ENCODE peak calls at places on chromosomes 13 and 19, in four cellular contexts. One of them, this sample, is unnamed.

GRCh38 chr19:10305139-10305806 is 4.3 kb downstream of the ZGLP1 start:
- DNase-seq in stimulated activated CD4-positive, alpha-beta T cell treated with anti-CD3 and anti-CD28 coated beads, Interleukin-2, amount 100 ng/mL, for 48 hours: no peak
- DNase-seq in HT-29: no peak
- DNase-seq in hepatic stellate cell: no peak
- DNase-seq in this sample: no peak

GRCh38 chr13:21929400-21929799 is 258.5 kb downstream of the FGF9 start:
- DNase-seq in stimulated activated CD4-positive, alpha-beta T cell treated with anti-CD3 and anti-CD28 coated beads, Interleukin-2, amount 100 ng/mL, for 48 hours: no peak
- DNase-seq in HT-29: no peak
- DNase-seq in hepatic stellate cell: no peak
- DNase-seq in this sample: no peak

GRCh38 chr13:27918918-27919255 is 913 bp upstream of the PDX1 start:
- DNase-seq in stimulated activated CD4-positive, alpha-beta T cell treated with anti-CD3 and anti-CD28 coated beads, Interleukin-2, amount 100 ng/mL, for 48 hours: no peak
- DNase-seq in HT-29: no peak
- DNase-seq in hepatic stellate cell: no peak
- DNase-seq in this sample: no peak

GRCh38 chr13:98632971-98633370 is 56.1 kb upstream of the STK24 start:
- DNase-seq in stimulated activated CD4-positive, alpha-beta T cell treated with anti-CD3 and anti-CD28 coated beads, Interleukin-2, amount 100 ng/mL, for 48 hours: no peak
- DNase-seq in HT-29: no peak
- DNase-seq in hepatic stellate cell: no peak
- DNase-seq in this sample: no peak

GRCh38 chr13:34543836-34544235 is 398.2 kb upstream of the NBEA start:
- DNase-seq in stimulated activated CD4-positive, alpha-beta T cell treated with anti-CD3 and anti-CD28 coated beads, Interleukin-2, amount 100 ng/mL, for 48 hours: no peak
- DNase-seq in HT-29: no peak
- DNase-seq in hepatic stellate cell: no peak
- DNase-seq in this sample: no peak

GRCh38 chr13:57604442-57604841 is 27.1 kb upstream of the PCDH17 start:
- DNase-seq in stimulated activated CD4-positive, alpha-beta T cell treated with anti-CD3 and anti-CD28 coated beads, Interleukin-2, amount 100 ng/mL, for 48 hours: no peak
- DNase-seq in HT-29: no peak
- DNase-seq in hepatic stellate cell: no peak
- DNase-seq in this sample: no peak

GRCh38 chr13:24207841-24208240 is 47.3 kb downstream of the SPATA13 start:
- DNase-seq in stimulated activated CD4-positive, alpha-beta T cell treated with anti-CD3 and anti-CD28 coated beads, Interleukin-2, amount 100 ng/mL, for 48 hours: no peak
- DNase-seq in HT-29: no peak
- DNase-seq in hepatic stellate cell: no peak
- DNase-seq in this sample: no peak

GRCh38 chr13:113814435-113814821 is 49.4 kb downstream of the GAS6 start:
- DNase-seq in stimulated activated CD4-positive, alpha-beta T cell treated with anti-CD3 and anti-CD28 coated beads, Interleukin-2, amount 100 ng/mL, for 48 hours: no peak
- DNase-seq in HT-29: no peak
- DNase-seq in hepatic stellate cell: peak
- DNase-seq in this sample: no peak

GRCh38 chr13:43567608-43568007 is 219.2 kb downstream of the ENOX1 start:
- DNase-seq in stimulated activated CD4-positive, alpha-beta T cell treated with anti-CD3 and anti-CD28 coated beads, Interleukin-2, amount 100 ng/mL, for 48 hours: no peak
- DNase-seq in HT-29: no peak
- DNase-seq in hepatic stellate cell: no peak
- DNase-seq in this sample: no peak

GRCh38 chr19:20365146-20365545 is 198.1 kb downstream of the ZNF486 start:
- DNase-seq in stimulated activated CD4-positive, alpha-beta T cell treated with anti-CD3 and anti-CD28 coated beads, Interleukin-2, amount 100 ng/mL, for 48 hours: no peak
- DNase-seq in HT-29: no peak
- DNase-seq in hepatic stellate cell: no peak
- DNase-seq in this sample: no peak

GRCh38 chr19:14416743-14417214 is 2.4 kb downstream of the DDX39A start:
- DNase-seq in stimulated activated CD4-positive, alpha-beta T cell treated with anti-CD3 and anti-CD28 coated beads, Interleukin-2, amount 100 ng/mL, for 48 hours: no peak
- DNase-seq in HT-29: no peak
- DNase-seq in hepatic stellate cell: peak
- DNase-seq in this sample: no peak

GRCh38 chr13:106507560-106508274 is 27.7 kb downstream of the EFNB2 start:
- DNase-seq in stimulated activated CD4-positive, alpha-beta T cell treated with anti-CD3 and anti-CD28 coated beads, Interleukin-2, amount 100 ng/mL, for 48 hours: no peak
- DNase-seq in HT-29: no peak
- DNase-seq in hepatic stellate cell: no peak
- DNase-seq in this sample: no peak

GRCh38 chr13:107867701-107868661 is 347.4 kb downstream of the LIG4 start:
- DNase-seq in stimulated activated CD4-positive, alpha-beta T cell treated with anti-CD3 and anti-CD28 coated beads, Interleukin-2, amount 100 ng/mL, for 48 hours: no peak
- DNase-seq in HT-29: no peak
- DNase-seq in hepatic stellate cell: peak
- DNase-seq in this sample: no peak

GRCh38 chr19:3492919-3493318 is 7.6 kb downstream of the DOHH start:
- DNase-seq in stimulated activated CD4-positive, alpha-beta T cell treated with anti-CD3 and anti-CD28 coated beads, Interleukin-2, amount 100 ng/mL, for 48 hours: no peak
- DNase-seq in HT-29: no peak
- DNase-seq in hepatic stellate cell: no peak
- DNase-seq in this sample: no peak

GRCh38 chr13:30806784-30807183 is 71.4 kb downstream of the ALOX5AP start:
- DNase-seq in stimulated activated CD4-positive, alpha-beta T cell treated with anti-CD3 and anti-CD28 coated beads, Interleukin-2, amount 100 ng/mL, for 48 hours: no peak
- DNase-seq in HT-29: peak
- DNase-seq in hepatic stellate cell: peak
- DNase-seq in this sample: no peak

GRCh38 chr13:74273591-74273990 is 139.4 kb upstream of the KLF12 start:
- DNase-seq in stimulated activated CD4-positive, alpha-beta T cell treated with anti-CD3 and anti-CD28 coated beads, Interleukin-2, amount 100 ng/mL, for 48 hours: no peak
- DNase-seq in HT-29: no peak
- DNase-seq in hepatic stellate cell: no peak
- DNase-seq in this sample: no peak

GRCh38 chr19:58563034-58563573 is 4.7 kb upstream of the UBE2M start:
- DNase-seq in stimulated activated CD4-positive, alpha-beta T cell treated with anti-CD3 and anti-CD28 coated beads, Interleukin-2, amount 100 ng/mL, for 48 hours: no peak
- DNase-seq in HT-29: no peak
- DNase-seq in hepatic stellate cell: no peak
- DNase-seq in this sample: no peak

GRCh38 chr19:49130325-49130724 is 11.0 kb downstream of the PPFIA3 start:
- DNase-seq in stimulated activated CD4-positive, alpha-beta T cell treated with anti-CD3 and anti-CD28 coated beads, Interleukin-2, amount 100 ng/mL, for 48 hours: no peak
- DNase-seq in HT-29: no peak
- DNase-seq in hepatic stellate cell: no peak
- DNase-seq in this sample: no peak

GRCh38 chr13:51542358-51542972 is 41.8 kb upstream of the WDFY2 start:
- DNase-seq in stimulated activated CD4-positive, alpha-beta T cell treated with anti-CD3 and anti-CD28 coated beads, Interleukin-2, amount 100 ng/mL, for 48 hours: no peak
- DNase-seq in HT-29: peak
- DNase-seq in hepatic stellate cell: no peak
- DNase-seq in this sample: no peak

GRCh38 chr13:100512422-100512821 is 76.2 kb downstream of the GGACT start:
- DNase-seq in stimulated activated CD4-positive, alpha-beta T cell treated with anti-CD3 and anti-CD28 coated beads, Interleukin-2, amount 100 ng/mL, for 48 hours: no peak
- DNase-seq in HT-29: no peak
- DNase-seq in hepatic stellate cell: no peak
- DNase-seq in this sample: no peak

GRCh38 chr13:89660752-89661151 is 1686.7 kb upstream of the MIR17HG start:
- DNase-seq in stimulated activated CD4-positive, alpha-beta T cell treated with anti-CD3 and anti-CD28 coated beads, Interleukin-2, amount 100 ng/mL, for 48 hours: no peak
- DNase-seq in HT-29: no peak
- DNase-seq in hepatic stellate cell: no peak
- DNase-seq in this sample: no peak

GRCh38 chr13:98307744-98308524 is 130.9 kb upstream of the RNF113B start:
- DNase-seq in stimulated activated CD4-positive, alpha-beta T cell treated with anti-CD3 and anti-CD28 coated beads, Interleukin-2, amount 100 ng/mL, for 48 hours: no peak
- DNase-seq in HT-29: no peak
- DNase-seq in hepatic stellate cell: no peak
- DNase-seq in this sample: no peak

GRCh38 chr13:109565877-109566276 is 220.5 kb downstream of the IRS2 start:
- DNase-seq in stimulated activated CD4-positive, alpha-beta T cell treated with anti-CD3 and anti-CD28 coated beads, Interleukin-2, amount 100 ng/mL, for 48 hours: no peak
- DNase-seq in HT-29: no peak
- DNase-seq in hepatic stellate cell: no peak
- DNase-seq in this sample: no peak

GRCh38 chr13:110047511-110047910 is 259.4 kb downstream of the COL4A1 start:
- DNase-seq in stimulated activated CD4-positive, alpha-beta T cell treated with anti-CD3 and anti-CD28 coated beads, Interleukin-2, amount 100 ng/mL, for 48 hours: no peak
- DNase-seq in HT-29: peak
- DNase-seq in hepatic stellate cell: peak
- DNase-seq in this sample: no peak

GRCh38 chr19:51029718-51030117 is 3.3 kb upstream of the KLK11 start:
- DNase-seq in stimulated activated CD4-positive, alpha-beta T cell treated with anti-CD3 and anti-CD28 coated beads, Interleukin-2, amount 100 ng/mL, for 48 hours: no peak
- DNase-seq in HT-29: peak
- DNase-seq in hepatic stellate cell: no peak
- DNase-seq in this sample: no peak

GRCh38 chr13:113565526-113566226 is 18.9 kb upstream of the TFDP1 start:
- DNase-seq in stimulated activated CD4-positive, alpha-beta T cell treated with anti-CD3 and anti-CD28 coated beads, Interleukin-2, amount 100 ng/mL, for 48 hours: no peak
- DNase-seq in HT-29: no peak
- DNase-seq in hepatic stellate cell: no peak
- DNase-seq in this sample: no peak

GRCh38 chr19:6073858-6074708 is 36.2 kb downstream of the RFX2 start:
- DNase-seq in stimulated activated CD4-positive, alpha-beta T cell treated with anti-CD3 and anti-CD28 coated beads, Interleukin-2, amount 100 ng/mL, for 48 hours: no peak
- DNase-seq in HT-29: no peak
- DNase-seq in hepatic stellate cell: no peak
- DNase-seq in this sample: no peak

GRCh38 chr19:11784356-11784755 is 14.0 kb upstream of the ZNF491 start:
- DNase-seq in stimulated activated CD4-positive, alpha-beta T cell treated with anti-CD3 and anti-CD28 coated beads, Interleukin-2, amount 100 ng/mL, for 48 hours: no peak
- DNase-seq in HT-29: no peak
- DNase-seq in hepatic stellate cell: no peak
- DNase-seq in this sample: no peak

GRCh38 chr19:43438291-43439162 is 23.8 kb downstream of the TEX101 start:
- DNase-seq in stimulated activated CD4-positive, alpha-beta T cell treated with anti-CD3 and anti-CD28 coated beads, Interleukin-2, amount 100 ng/mL, for 48 hours: no peak
- DNase-seq in HT-29: peak
- DNase-seq in hepatic stellate cell: peak
- DNase-seq in this sample: no peak

GRCh38 chr13:105202384-105202783 is 1333.1 kb downstream of the EFNB2 start:
- DNase-seq in stimulated activated CD4-positive, alpha-beta T cell treated with anti-CD3 and anti-CD28 coated beads, Interleukin-2, amount 100 ng/mL, for 48 hours: no peak
- DNase-seq in HT-29: peak
- DNase-seq in hepatic stellate cell: no peak
- DNase-seq in this sample: no peak

GRCh38 chr13:80931766-80932165 is 590.8 kb upstream of the SPRY2 start:
- DNase-seq in stimulated activated CD4-positive, alpha-beta T cell treated with anti-CD3 and anti-CD28 coated beads, Interleukin-2, amount 100 ng/mL, for 48 hours: no peak
- DNase-seq in HT-29: no peak
- DNase-seq in hepatic stellate cell: no peak
- DNase-seq in this sample: no peak